ENCODE peak calls at places on chromosomes 5 and 9, in five cellular contexts. C, X, S, G and U are unnamed samples.

GRCh38 chr5:43389679-43390329 is 22.4 kb downstream of the CCL28 start:
- DNase-seq in C (peak), X (peak), S (peak), G (peak), U (peak)

GRCh38 chr9:105385372-105385985 is 62.4 kb upstream of the FSD1L start:
- DNase-seq in C (no peak), X (no peak), S (peak), G (no peak), U (peak)

GRCh38 chr5:173281910-173282309 is 46.3 kb downstream of the STC2 start:
- DNase-seq in C (no peak), X (peak), S (no peak), G (no peak), U (no peak)

GRCh38 chr9:77021928-77022782 is 2.7 kb downstream of the FOXB2 start:
- DNase-seq in C (no peak), X (no peak), S (no peak), G (no peak), U (no peak)

GRCh38 chr9:26947736-26948135 is 694 bp upstream of the PLAA start:
- DNase-seq in C (no peak), X (no peak), S (no peak), G (no peak), U (no peak)

GRCh38 chr5:34833991-34834793 is 4.8 kb upstream of the TTC23L start:
- DNase-seq in C (no peak), X (no peak), S (no peak), G (peak), U (peak)

GRCh38 chr9:127755558-127756060 is 20.5 kb upstream of the TOR2A start:
- DNase-seq in C (no peak), X (no peak), S (no peak), G (no peak), U (no peak)

GRCh38 chr9:2809692-2810423 is 34.0 kb downstream of the PUM3 start:
- DNase-seq in C (no peak), X (peak), S (no peak), G (peak), U (peak)

GRCh38 chr5:53819482-53819881 is 259.0 kb downstream of the NDUFS4 start:
- DNase-seq in C (no peak), X (no peak), S (no peak), G (no peak), U (no peak)

GRCh38 chr5:149212203-149212951 is 59.3 kb upstream of the AFAP1L1 start:
- DNase-seq in C (no peak), X (peak), S (no peak), G (peak), U (peak)

GRCh38 chr5:152246401-152246800 is 158.7 kb downstream of the NMUR2 start:
- DNase-seq in C (no peak), X (peak), S (no peak), G (no peak), U (peak)

GRCh38 chr5:178732281-178732680 is 1.8 kb upstream of the ZNF354A start:
- DNase-seq in C (no peak), X (no peak), S (no peak), G (no peak), U (no peak)

DNA sequence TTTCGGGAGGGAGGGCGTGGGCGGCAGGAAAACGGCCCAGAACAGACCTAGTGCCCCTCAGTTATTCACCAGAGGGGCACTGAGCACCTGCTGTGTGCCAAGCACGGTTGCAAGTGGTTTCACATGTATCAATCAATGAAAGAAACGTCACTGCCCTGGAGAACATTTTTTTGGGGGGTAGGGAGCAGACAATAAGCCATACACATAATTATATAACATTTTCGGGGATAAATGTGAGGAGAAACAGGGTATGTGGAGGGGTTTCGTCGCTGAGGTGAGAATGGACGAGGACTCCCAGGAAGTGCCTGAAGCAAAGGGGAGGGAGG is 444 bp upstream of the ZNF354A start:
- DNase-seq in C (no peak), X (no peak), S (no peak), G (no peak), U (no peak)
- TF ChIP-seq CTCF in C (no peak), X (no peak), S (no peak), G (no peak), U (no peak)

GRCh38 chr9:16267336-16268036 is 603.0 kb downstream of the BNC2 start:
- DNase-seq in C (no peak), X (peak), S (no peak), G (peak), U (peak)
- H3K4me3 ChIP-seq in C (no peak), X (peak), S (no peak), G (peak), U (peak)

GRCh38 chr5:159913481-159913880 is 2.8 kb upstream of the ADRA1B start:
- DNase-seq in C (no peak), X (peak), S (peak), G (no peak), U (peak)

GRCh38 chr5:159916841-159917761 is 819 bp downstream of the ADRA1B start:
- DNase-seq in C (no peak), X (no peak), S (no peak), G (no peak), U (no peak)

GRCh38 chr5:159913048-159913447 is 3.2 kb upstream of the ADRA1B start:
- DNase-seq in C (no peak), X (peak), S (peak), G (peak), U (peak)

GRCh38 chr5:159917919-159918487 is 1.7 kb downstream of the ADRA1B start:
- DNase-seq in C (no peak), X (no peak), S (no peak), G (no peak), U (no peak)

DNA sequence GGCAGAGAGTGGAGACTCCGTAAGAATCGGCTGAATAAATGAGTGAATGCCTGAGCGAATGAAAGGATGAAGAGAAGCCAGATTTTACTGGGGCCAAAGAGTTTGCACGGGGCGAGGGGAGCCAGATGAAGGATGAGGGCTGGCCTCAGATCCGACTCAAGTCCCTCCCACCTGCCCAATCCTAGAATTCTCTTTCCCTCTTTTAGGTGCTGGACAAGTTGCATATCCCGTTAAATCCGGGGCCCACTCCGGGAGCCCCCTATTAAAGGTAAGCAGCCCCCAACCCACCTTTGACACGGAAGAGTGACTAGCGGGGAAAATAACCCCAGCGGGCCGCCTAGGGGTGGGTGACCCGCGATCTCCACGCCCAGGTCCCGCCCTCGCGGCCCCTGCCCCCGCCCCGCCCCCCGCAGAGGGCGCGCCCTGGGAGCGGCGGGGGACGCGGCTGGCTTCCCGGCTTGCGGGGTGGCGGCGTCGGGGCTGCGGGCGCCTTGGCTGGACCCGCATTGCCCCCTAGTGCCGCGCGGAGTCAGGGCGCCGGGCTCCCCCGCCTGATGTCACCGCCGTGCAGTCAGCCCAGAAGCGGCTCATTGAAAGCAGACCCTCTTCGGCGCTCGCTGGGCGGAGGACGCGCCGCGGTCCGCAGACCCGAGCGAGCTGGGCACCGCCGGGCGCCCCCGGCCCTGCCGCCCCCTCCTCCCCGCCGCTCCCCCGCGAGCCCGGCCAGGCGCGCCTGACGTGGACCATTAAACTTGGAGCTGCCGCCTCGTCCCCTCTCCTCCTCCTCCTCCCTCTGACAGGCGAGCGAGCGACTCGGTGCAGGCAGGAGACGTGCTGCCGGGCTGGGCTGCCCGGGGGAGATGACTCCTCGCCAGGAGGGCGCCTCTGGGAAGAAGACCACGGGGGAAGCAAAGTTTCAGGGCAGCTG is at the start of gene ADRA1B:
- DNase-seq in C (peak), X (peak), S (peak), G (peak), U (peak)
- TF ChIP-seq CTCF in C (peak), X (peak), S (peak), G (peak), U (peak)

GRCh38 chr9:94867281-94867841 is 140.9 kb downstream of the AOPEP start:
- DNase-seq in C (peak), X (peak), S (peak), G (peak), U (peak)
- H3K4me3 ChIP-seq in C (no peak), X (no peak), S (no peak), G (no peak), U (no peak)